ENCODE peak calls at places on chromosomes 6 and 20, in seven cellular contexts. L, Y, J, F, A, B and U are unnamed samples.

GRCh38 chr20:25178563-25179438 is 16.7 kb upstream of the ENTPD6 start:
- DNase-seq in L (no peak), Y (no peak), J (peak; percentile 23), F (peak; percentile 87), A (no peak), B (peak; percentile 63), U (no peak)

GRCh38 chr6:108442770-108443520 is 117.8 kb upstream of the FOXO3 start:
- DNase-seq in L (no peak), Y (no peak), J (no peak), F (no peak), A (no peak), B (no peak), U (no peak)

GRCh38 chr20:48619126-48620101 is 208.4 kb downstream of the PREX1 start:
- DNase-seq in L (no peak), Y (peak; percentile 52), J (no peak), F (no peak), A (no peak), B (no peak), U (no peak)

GRCh38 chr6:87731080-87731479 is 29.0 kb upstream of the AKIRIN2 start:
- DNase-seq in L (no peak), Y (no peak), J (no peak), F (no peak), A (no peak), B (no peak), U (no peak)

GRCh38 chr20:51169813-51170212 is 146.9 kb upstream of the KCNG1 start:
- DNase-seq in L (no peak), Y (no peak), J (no peak), F (no peak), A (no peak), B (no peak), U (peak; percentile 6)

GRCh38 chr20:11807070-11807741 is 110.5 kb upstream of the BTBD3 start:
- DNase-seq in L (no peak), Y (no peak), J (no peak), F (no peak), A (no peak), B (peak; percentile 49), U (no peak)

GRCh38 chr6:162177733-162178132 is 549.8 kb downstream of the PRKN start:
- DNase-seq in L (no peak), Y (no peak), J (no peak), F (no peak), A (no peak), B (no peak), U (no peak)

GRCh38 chr20:58078741-58079522 is 149.5 kb downstream of the ANKRD60 start:
- DNase-seq in L (peak; percentile 17), Y (no peak), J (no peak), F (peak; percentile 7), A (no peak), B (peak; percentile 70), U (peak; percentile 39)

GRCh38 chr6:24093381-24093780 is 32.6 kb upstream of the NRSN1 start:
- DNase-seq in L (no peak), Y (no peak), J (no peak), F (no peak), A (no peak), B (no peak), U (no peak)

GRCh38 chr6:13248549-13248948 is 79.8 kb downstream of the TBC1D7 start:
- DNase-seq in L (no peak), Y (no peak), J (no peak), F (no peak), A (no peak), B (no peak), U (no peak)

GRCh38 chr6:4801491-4802118 is 25.4 kb downstream of the CDYL start:
- DNase-seq in L (no peak), Y (no peak), J (no peak), F (no peak), A (no peak), B (no peak), U (no peak)

GRCh38 chr6:89410231-89411018 is 1.6 kb downstream of the RRAGD start:
- DNase-seq in L (no peak), Y (no peak), J (no peak), F (no peak), A (no peak), B (no peak), U (no peak)

GRCh38 chr20:40467014-40467413 is 222.0 kb downstream of the MAFB start:
- DNase-seq in L (no peak), Y (peak; percentile 32), J (no peak), F (no peak), A (no peak), B (no peak), U (no peak)

GRCh38 chr6:21402368-21402767 is 191.2 kb upstream of the SOX4 start:
- DNase-seq in L (no peak), Y (no peak), J (no peak), F (no peak), A (peak; percentile 43), B (peak; percentile 36), U (no peak)

GRCh38 chr6:118739976-118740771 is 88.8 kb upstream of the CEP85L start:
- DNase-seq in L (no peak), Y (no peak), J (no peak), F (no peak), A (no peak), B (peak; percentile 39), U (no peak)

GRCh38 chr6:105851181-105851580 is 235.0 kb upstream of the PRDM1 start:
- DNase-seq in L (no peak), Y (peak; percentile 34), J (no peak), F (no peak), A (no peak), B (peak; percentile 57), U (no peak)

GRCh38 chr6:4752068-4752467 is 24.1 kb upstream of the CDYL start:
- DNase-seq in L (no peak), Y (no peak), J (no peak), F (no peak), A (no peak), B (no peak), U (no peak)

GRCh38 chr20:59823456-59823855 is 110.0 kb downstream of the SYCP2 start:
- DNase-seq in L (no peak), Y (no peak), J (no peak), F (no peak), A (no peak), B (no peak), U (no peak)

GRCh38 chr6:148509789-148510581 is 167.3 kb downstream of the SASH1 start:
- DNase-seq in L (peak; percentile 45), Y (peak; percentile 71), J (no peak), F (peak; percentile 60), A (no peak), B (peak; percentile 97), U (no peak)

DNA sequence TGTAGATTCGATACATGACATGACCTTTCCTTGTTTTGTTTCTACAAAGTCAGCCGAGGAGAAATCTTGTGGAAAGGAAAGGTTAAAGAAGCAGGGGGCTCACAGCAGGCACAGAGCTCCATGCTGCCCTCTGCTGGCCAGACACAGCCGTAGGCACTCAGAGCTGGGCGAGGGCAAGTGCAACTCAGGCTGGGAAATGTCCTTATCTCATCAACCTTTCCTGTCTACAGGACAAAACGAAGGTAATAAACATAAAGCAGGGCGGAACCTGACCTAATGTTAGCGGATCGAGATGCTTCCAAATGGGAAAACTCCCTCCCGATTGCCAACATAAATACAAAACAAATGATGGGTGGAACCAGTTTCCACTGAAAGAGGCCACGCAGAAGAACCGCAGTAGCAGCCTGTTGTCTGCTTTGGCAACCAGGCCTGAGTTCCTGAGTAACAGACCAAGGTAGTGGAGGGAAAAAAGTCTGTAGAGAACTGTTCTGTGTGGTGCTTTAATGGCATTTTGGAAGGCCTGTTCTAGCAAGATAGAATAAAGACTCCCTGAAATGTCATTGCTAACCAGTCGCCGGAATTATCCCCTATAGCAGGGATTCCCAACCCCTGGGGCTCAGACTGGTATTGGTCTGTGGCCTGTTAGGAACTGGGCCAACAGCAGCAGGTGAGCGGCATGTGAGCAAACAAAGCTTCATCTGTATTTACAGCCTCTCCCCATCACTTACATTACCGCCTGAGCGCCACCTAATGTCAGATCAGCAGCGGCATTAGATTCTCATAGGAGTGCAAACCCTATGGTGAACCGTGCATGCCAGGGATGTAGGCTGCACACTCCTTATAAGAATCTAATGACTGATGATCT is 85.2 kb downstream of the MBOAT1 start:
- DNase-seq in L (peak; percentile 83), Y (peak; percentile 69), J (peak; percentile 83), F (peak; percentile 68), A (peak; percentile 75), B (peak; percentile 22), U (no peak)
- TF ChIP-seq CTCF in L (peak; percentile 93), Y (peak; percentile 97), J (peak; percentile 79), F (peak; percentile 70), A (peak; percentile 51), B (peak; percentile 100), U (peak; percentile 95)

GRCh38 chr6:60754879-60755278 is 1531.1 kb downstream of the KHDRBS2 start:
- DNase-seq in L (no peak), Y (no peak), J (no peak), F (no peak), A (no peak), B (no peak), U (no peak)
- TF ChIP-seq CTCF in L (no peak), Y (no peak), J (no peak), F (no peak), A (no peak), B (no peak), U (peak; percentile 21)

DNA sequence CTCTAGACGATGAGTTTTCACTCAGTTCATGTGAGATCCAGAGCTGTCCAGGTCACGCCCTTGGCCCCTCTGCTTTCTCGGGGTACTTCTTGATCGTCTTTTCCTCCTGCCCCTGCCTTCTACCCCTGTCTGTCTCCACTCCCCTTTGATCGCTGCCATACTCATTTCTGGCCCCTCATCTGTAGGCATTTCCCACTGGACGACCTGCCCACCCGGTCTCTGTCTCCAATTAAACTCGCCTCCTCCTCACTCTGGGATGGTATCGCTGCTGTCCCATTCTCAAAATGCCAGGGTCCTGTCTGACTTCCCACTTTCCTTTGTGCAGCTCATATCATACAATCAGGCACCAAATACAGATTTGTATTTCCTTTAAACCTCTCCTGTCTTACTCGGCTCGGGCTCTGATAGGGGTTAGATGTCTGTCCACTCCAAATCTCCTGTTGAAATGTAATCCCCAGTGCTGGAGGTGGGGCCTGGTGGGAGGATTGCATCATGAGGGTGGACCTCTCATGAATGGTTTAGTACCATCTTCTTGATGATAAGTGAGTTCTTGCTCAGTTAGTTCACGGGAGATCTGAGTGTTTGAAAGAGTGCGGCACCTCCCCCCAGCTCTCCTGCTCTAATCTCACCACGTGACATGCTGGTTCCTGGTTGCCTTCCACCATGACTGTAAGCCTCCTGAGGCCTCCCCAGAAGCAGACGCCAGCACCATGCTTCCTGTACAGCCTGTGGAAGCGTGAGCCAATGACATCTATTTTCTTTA is 3.5 kb upstream of the SYNJ2 start:
- DNase-seq in L (no peak), Y (no peak), J (no peak), F (peak; percentile 8), A (no peak), B (no peak), U (no peak)
- TF ChIP-seq CTCF in L (no peak), Y (no peak), J (no peak), F (no peak), A (no peak), B (no peak), U (no peak)

DNA sequence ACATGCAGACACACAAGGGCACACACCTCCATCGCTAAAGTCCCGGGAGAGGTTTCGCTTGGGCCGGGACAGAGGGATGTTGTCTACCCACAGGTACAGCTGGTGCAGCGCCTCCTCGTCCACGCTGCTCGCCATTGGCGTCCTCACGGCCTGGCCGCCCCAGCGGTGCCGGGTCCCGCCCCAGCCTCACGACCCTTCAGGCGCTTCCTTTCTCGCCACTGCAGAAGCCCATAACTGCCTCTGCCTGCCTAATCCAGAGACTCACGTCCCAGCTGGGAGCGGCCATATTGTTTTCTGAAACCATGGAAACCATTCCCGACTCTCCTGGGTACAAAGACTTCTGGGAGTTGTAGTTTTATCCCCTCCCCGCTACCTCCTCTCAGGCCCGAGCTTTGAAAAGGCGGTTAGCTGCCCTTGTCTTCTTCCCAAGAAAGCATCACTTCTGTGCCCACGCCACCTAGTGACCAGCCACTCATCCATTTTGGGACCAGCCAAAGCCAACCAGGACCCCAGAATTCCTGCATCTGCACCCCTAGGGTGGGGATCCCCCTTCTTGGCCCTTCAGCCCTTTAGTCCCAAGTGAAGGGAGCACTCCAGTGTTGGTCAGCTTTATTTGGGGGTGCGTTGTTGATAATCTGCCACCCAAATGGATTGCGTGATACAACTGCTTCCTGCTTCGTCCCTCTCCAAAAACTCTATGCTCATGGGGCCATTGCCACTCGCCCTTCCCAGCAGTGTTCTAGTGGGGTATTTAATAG is at the start of gene SPEF1:
- DNase-seq in L (peak; percentile 88), Y (peak; percentile 62), J (peak; percentile 73), F (peak; percentile 84), A (peak; percentile 76), B (peak; percentile 92), U (no peak)
- TF ChIP-seq CTCF in L (no peak), Y (peak; percentile 44), J (no peak), F (peak; percentile 56), A (peak; percentile 45), B (peak; percentile 69), U (peak; percentile 67)